ENCODE peak calls at places on chromosomes 1 and 21, in eight cellular contexts. F is K562, P is SK-N-SH, C is HCT116, Y is endothelial cell of umbilical vein, G is GM12878, N is H1, K is HepG2. U is an unnamed sample.

GRCh38 chr1:193726722-193727121 is 540.3 kb upstream of the B3GALT2 start:
- DNase-seq in N (no peak), F (no peak), P (no peak), K (no peak), Y (no peak), C (no peak), G (no peak), U (no peak)

GRCh38 chr21:29647353-29647781 is 292.4 kb downstream of the GRIK1 start:
- DNase-seq in N (no peak), F (peak; percentile 64), C (no peak), G (no peak), P (no peak), K (no peak), Y (peak; percentile 40), U (no peak)

GRCh38 chr1:2535455-2535854 is 5.4 kb upstream of the HES5 start:
- DNase-seq in F (no peak), P (no peak), N (no peak), G (no peak), C (no peak), K (no peak), Y (no peak), U (peak; percentile 43)

GRCh38 chr1:176811896-176812295 is 348.9 kb downstream of the PAPPA2 start:
- DNase-seq in Y (no peak), K (no peak), N (no peak), F (no peak), G (no peak), P (no peak), C (no peak), U (peak; percentile 63)

GRCh38 chr1:42259739-42260064 is 75.3 kb downstream of the FOXJ3 start:
- DNase-seq in P (no peak), F (no peak), N (no peak), K (no peak), C (no peak), G (no peak), Y (peak; percentile 23), U (no peak)

GRCh38 chr1:30295674-30296073 is 427.7 kb downstream of the MATN1 start:
- DNase-seq in N (no peak), Y (no peak), F (no peak), K (no peak), G (no peak), P (no peak), C (no peak), U (no peak)

GRCh38 chr1:3515774-3516480 is 61.5 kb downstream of the ARHGEF16 start:
- DNase-seq in Y (no peak), G (no peak), P (peak; percentile 70), N (no peak), F (no peak), C (no peak), K (no peak), U (no peak)

GRCh38 chr21:25370311-25370744 is 237.0 kb downstream of the MRPL39 start:
- DNase-seq in K (no peak), F (no peak), Y (peak; percentile 75), N (no peak), P (no peak), G (no peak), C (no peak), U (no peak)

GRCh38 chr1:43540653-43541071 is 10.0 kb downstream of the PTPRF start:
- DNase-seq in F (no peak), P (no peak), N (no peak), C (no peak), K (no peak), Y (peak; percentile 87), G (no peak), U (no peak)

GRCh38 chr1:111735858-111736544 is 3.2 kb downstream of the INKA2 start:
- DNase-seq in F (no peak), Y (no peak), N (peak; percentile 52), K (no peak), G (no peak), P (no peak), C (no peak), U (peak; percentile 79)

GRCh38 chr1:107643766-107644165 is 321.2 kb downstream of the VAV3 start:
- DNase-seq in G (no peak), N (no peak), Y (no peak), F (no peak), C (no peak), P (peak; percentile 11), K (no peak), U (no peak)

GRCh38 chr1:180248731-180249681 is 18.9 kb downstream of the LHX4 start:
- DNase-seq in F (peak; percentile 57), Y (no peak), C (no peak), P (peak; percentile 58), G (no peak), K (no peak), N (peak; percentile 82), U (peak; percentile 87)

GRCh38 chr1:92404661-92405060 is 82.1 kb downstream of the GFI1 start:
- DNase-seq in C (no peak), G (no peak), F (no peak), P (no peak), Y (no peak), K (peak; percentile 10), N (no peak), U (no peak)

GRCh38 chr1:156082111-156083091 is at the start of gene MEX3A:
- DNase-seq in Y (peak; percentile 87), N (peak; percentile 98), K (peak; percentile 75), G (no peak), P (peak; percentile 94), F (peak; percentile 88), C (no peak), U (peak; percentile 98)

GRCh38 chr1:146034976-146035469 is 13.5 kb upstream of the HJV start:
- DNase-seq in Y (no peak), K (peak; percentile 82), P (no peak), N (no peak), G (no peak), C (no peak), F (no peak), U (peak; percentile 64)

GRCh38 chr1:19045898-19046889 is 89.7 kb upstream of the IFFO2 start:
- DNase-seq in K (peak; percentile 95), G (no peak), Y (no peak), N (no peak), F (no peak), P (peak; percentile 4), C (no peak), U (no peak)

GRCh38 chr21:33936221-33937038 is 20.8 kb upstream of the ATP5PO start:
- DNase-seq in P (no peak), G (no peak), Y (no peak), K (no peak), C (no peak), N (no peak), F (no peak), U (peak; percentile 25)

DNA sequence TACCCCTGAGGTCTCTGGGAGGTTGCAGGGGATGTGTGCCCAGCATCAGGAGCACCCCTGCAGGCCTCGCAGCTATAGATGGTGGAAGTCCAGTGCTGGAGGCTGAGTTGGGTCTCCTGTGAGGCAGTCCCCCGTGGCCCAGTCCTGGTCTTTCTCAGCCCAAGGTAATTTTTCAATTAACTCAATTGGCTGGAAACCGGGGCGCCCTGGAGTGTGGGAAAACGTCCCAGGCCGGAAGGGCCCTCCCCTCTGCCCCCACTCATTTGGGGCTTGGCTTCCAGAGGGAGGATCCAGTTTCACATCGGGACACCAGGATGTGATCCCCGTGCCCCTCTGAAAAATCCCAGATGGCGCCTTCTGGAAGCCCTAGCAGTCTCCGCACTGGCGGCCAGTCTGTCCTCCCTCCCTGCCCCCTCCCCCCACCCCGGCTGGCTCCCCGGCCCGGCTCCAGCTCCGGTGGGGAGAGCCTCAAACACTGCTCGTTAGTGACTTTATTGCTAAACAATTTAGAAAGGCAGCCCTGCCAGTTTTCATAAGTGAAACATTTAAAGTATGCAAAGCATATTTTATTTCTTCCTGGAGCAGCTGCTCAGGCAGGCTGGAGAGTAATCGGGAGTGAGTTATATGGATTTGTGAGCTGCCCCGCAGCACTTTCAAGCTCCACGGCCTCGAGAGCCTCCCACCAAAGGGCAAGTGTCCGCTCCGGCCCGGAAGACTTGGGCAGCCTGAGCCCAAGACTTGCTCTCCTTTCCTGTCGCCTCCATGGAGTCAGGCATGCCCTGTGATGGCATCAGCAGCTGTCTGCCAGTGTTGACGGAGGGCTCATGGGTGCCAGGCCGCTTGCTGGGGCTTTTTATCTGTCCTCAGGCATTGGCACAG is 208.2 kb upstream of the TMEM51 start:
- DNase-seq in N (peak; percentile 64), G (no peak), Y (peak; percentile 37), C (no peak), F (no peak), P (peak; percentile 85), K (no peak), U (peak; percentile 68)
- TF ChIP-seq POLR2AphosphoS5 in N (no peak), G (no peak), Y (no peak), C (no peak), F (no peak), P (peak; percentile 72), K (no peak), U (no peak)

GRCh38 chr1:39943471-39944290 is 11.3 kb upstream of the MFSD2A start:
- DNase-seq in F (no peak), C (no peak), Y (no peak), P (no peak), K (no peak), N (no peak), G (no peak), U (no peak)

GRCh38 chr1:39940980-39941871 is 13.7 kb upstream of the MFSD2A start:
- DNase-seq in N (no peak), K (no peak), G (no peak), Y (no peak), P (no peak), F (no peak), C (no peak), U (no peak)

GRCh38 chr1:39947265-39947664 is 7.7 kb upstream of the MFSD2A start:
- DNase-seq in F (no peak), C (no peak), G (no peak), P (no peak), K (no peak), N (no peak), Y (no peak), U (no peak)

GRCh38 chr1:39946216-39946615 is 8.7 kb upstream of the MFSD2A start:
- DNase-seq in K (no peak), G (no peak), F (no peak), Y (no peak), C (no peak), N (no peak), P (no peak), U (no peak)

GRCh38 chr1:39944410-39944809 is 10.5 kb upstream of the MFSD2A start:
- DNase-seq in Y (no peak), P (no peak), N (no peak), C (no peak), G (no peak), F (no peak), K (no peak), U (no peak)
- H2AFZ ChIP-seq in Y (no peak overlapping the region), P (no peak overlapping the region), N (no peak overlapping the region), C (no peak overlapping the region), G (no peak overlapping the region), F (peak overlapping the region; percentile 4), K (no peak overlapping the region), U (peak overlapping the region; percentile 92)

GRCh38 chr1:115679141-115679611 is 37.4 kb downstream of the VANGL1 start:
- DNase-seq in P (no peak), K (no peak), C (no peak), N (no peak), G (no peak), F (no peak), Y (no peak), U (no peak)
- TF ChIP-seq POLR2AphosphoS5 in P (no peak), K (no peak), C (no peak), N (no peak), G (no peak), F (no peak), Y (no peak), U (no peak)

DNA sequence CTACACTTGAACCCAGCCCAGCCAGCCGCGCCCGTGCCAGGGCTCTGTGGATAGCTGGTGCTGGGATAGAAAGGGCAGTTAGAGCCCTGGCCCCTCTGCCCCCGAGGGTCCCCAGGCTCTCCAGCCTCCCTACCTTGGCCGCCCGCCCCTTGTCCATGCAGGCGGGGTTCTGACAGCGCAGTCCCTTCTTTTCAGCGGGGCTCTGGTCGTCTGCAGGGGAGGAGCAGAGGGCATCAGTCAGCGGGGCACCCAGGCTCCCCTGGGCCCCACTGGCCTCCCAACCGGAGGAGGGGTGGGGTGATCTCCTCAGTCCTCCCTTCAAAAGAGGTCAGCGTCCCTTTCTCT is 4.9 kb upstream of the PLEKHG5 start:
- DNase-seq in F (peak; percentile 29), G (no peak), K (no peak), N (no peak), C (no peak), P (peak; percentile 60), Y (no peak), U (peak; percentile 43)
- H2AFZ ChIP-seq in F (no peak overlapping the region), G (no peak overlapping the region), K (no peak overlapping the region), N (no peak overlapping the region), C (no peak overlapping the region), P (no peak overlapping the region), Y (no peak overlapping the region), U (peak overlapping the region; percentile 69)

U was measured in GM23338.